ENCODE peak calls at places on chromosomes 16 and 17, in nine cellular contexts. V is iris pigment epithelial cell, R is LoVo, E is NCI-H345, L is EL, U is cardiac fibroblast, F is T-cell, P is IMR-90, O is COLO829. Z is an unnamed sample.

GRCh38 chr17:6343191-6343590 is 91.7 kb downstream of the AIPL1 start:
- DNase-seq in V (no peak), P (no peak), U (no peak), E (no peak), O (no peak), R (no peak), F (no peak), L (no peak), Z (no peak)

GRCh38 chr17:43905400-43905984 is 1.8 kb downstream of the MPP2 start:
- DNase-seq in E (peak), U (no peak), O (no peak), L (no peak), V (no peak), R (no peak), F (no peak), P (no peak), Z (no peak)

GRCh38 chr17:40560592-40561293 is 4.5 kb downstream of the CCR7 start:
- DNase-seq in P (peak), F (peak), O (no peak), U (peak), V (peak), R (no peak), L (peak), E (no peak), Z (peak)

GRCh38 chr17:52724578-52724977 is 566.1 kb upstream of the CA10 start:
- DNase-seq in E (no peak), F (no peak), P (no peak), V (no peak), O (no peak), U (no peak), L (no peak), R (no peak), Z (no peak)

GRCh38 chr17:79047291-79047920 is 23.4 kb downstream of the C1QTNF1 start:
- DNase-seq in L (no peak), O (no peak), U (no peak), R (no peak), P (no peak), F (no peak), V (no peak), E (no peak), Z (no peak)

GRCh38 chr17:8490256-8491023 is 54.8 kb downstream of the NDEL1 start:
- DNase-seq in E (no peak), U (no peak), O (no peak), F (no peak), V (no peak), R (no peak), P (no peak), L (no peak), Z (no peak)

GRCh38 chr16:72189865-72190371 is 18.0 kb upstream of the PMFBP1 start:
- DNase-seq in O (peak), P (peak), U (peak), R (peak), E (no peak), V (peak), F (no peak), L (peak), Z (peak)

GRCh38 chr16:10838611-10839270 is 20.1 kb upstream of the TVP23A start:
- DNase-seq in V (no peak), R (no peak), E (no peak), L (no peak), O (no peak), F (no peak), U (no peak), P (no peak), Z (no peak)

GRCh38 chr17:19237389-19238166 is 412 bp downstream of the EPN2 start:
- DNase-seq in P (no peak), F (peak), E (no peak), L (peak), R (no peak), O (no peak), U (no peak), V (no peak), Z (peak)

GRCh38 chr17:76026714-76027158 is 370 bp downstream of the EVPL start:
- DNase-seq in L (no peak), F (no peak), E (no peak), R (no peak), P (no peak), O (no peak), U (no peak), V (no peak), Z (no peak)

GRCh38 chr16:70454221-70455034 is at the start of gene FCSK:
- DNase-seq in P (peak), E (peak), U (peak), L (peak), R (peak), O (peak), V (peak), F (peak), Z (peak)

GRCh38 chr17:60622961-60623360 is 23.0 kb downstream of the PPM1D start:
- DNase-seq in O (no peak), P (no peak), R (no peak), U (no peak), E (no peak), V (no peak), F (no peak), L (no peak), Z (no peak)

GRCh38 chr16:69555867-69556266 is 9.9 kb upstream of the NFAT5 start:
- DNase-seq in R (no peak), E (no peak), L (no peak), P (no peak), U (no peak), V (no peak), F (no peak), O (no peak), Z (no peak)

GRCh38 chr17:74987909-74988711 is 678 bp downstream of the CDR2L start:
- DNase-seq in L (peak), O (no peak), F (no peak), E (peak), P (peak), R (peak), U (peak), V (peak), Z (peak)

GRCh38 chr16:57606847-57607501 is 21.5 kb upstream of the ADGRG1 start:
- DNase-seq in L (no peak), P (no peak), R (no peak), O (no peak), E (no peak), V (no peak), U (no peak), F (no peak), Z (no peak)

GRCh38 chr17:70040336-70040735 is 34.7 kb upstream of the KCNJ16 start:
- DNase-seq in O (no peak), U (peak), V (peak), F (no peak), P (peak), E (no peak), R (no peak), L (peak), Z (no peak)

GRCh38 chr17:57597531-57598453 is 147.3 kb downstream of the CCDC182 start:
- DNase-seq in U (peak), E (peak), P (peak), V (peak), O (peak), L (peak), F (peak), R (peak), Z (peak)

GRCh38 chr17:67544364-67544763 is 167.3 kb downstream of the PITPNC1 start:
- DNase-seq in R (no peak), O (no peak), F (no peak), P (no peak), E (no peak), U (no peak), L (no peak), V (no peak), Z (no peak)

GRCh38 chr16:24781256-24781655 is 51.8 kb downstream of the TNRC6A start:
- DNase-seq in R (no peak), P (no peak), L (no peak), U (no peak), F (no peak), V (no peak), O (no peak), E (no peak), Z (no peak)

GRCh38 chr16:80189481-80190163 is 351.2 kb upstream of the DYNLRB2 start:
- DNase-seq in F (no peak), R (no peak), O (no peak), U (no peak), V (no peak), P (no peak), E (no peak), L (no peak), Z (no peak)

GRCh38 chr17:59154335-59154720 is 658 bp downstream of the SKA2 start:
- DNase-seq in L (peak), V (peak), F (peak), R (peak), U (peak), P (peak), O (no peak), E (peak), Z (peak)

GRCh38 chr17:75313941-75314550 is 24.8 kb upstream of the SLC25A19 start:
- DNase-seq in R (no peak), L (peak), U (peak), P (peak), O (no peak), F (no peak), V (peak), E (no peak), Z (no peak)

GRCh38 chr16:26649646-26650045 is 417.1 kb upstream of the C16orf82 start:
- DNase-seq in E (no peak), P (no peak), U (no peak), R (no peak), O (no peak), V (no peak), L (no peak), F (no peak), Z (no peak)

GRCh38 chr17:68497885-68498319 is 14.3 kb upstream of the PRKAR1A start:
- DNase-seq in R (no peak), U (no peak), E (no peak), L (no peak), P (no peak), O (no peak), F (no peak), V (no peak), Z (no peak)

GRCh38 chr17:33023790-33024189 is 32.1 kb downstream of the SPACA3 start:
- DNase-seq in U (no peak), L (no peak), E (no peak), F (no peak), R (no peak), P (no peak), V (no peak), O (no peak), Z (no peak)

GRCh38 chr17:43984521-43984920 is 19.9 kb upstream of the NAGS start:
- DNase-seq in V (no peak), U (no peak), P (no peak), L (no peak), R (no peak), O (no peak), F (no peak), E (no peak), Z (no peak)

GRCh38 chr17:73575470-73576235 is 68.6 kb downstream of the SDK2 start:
- DNase-seq in V (no peak), R (no peak), E (no peak), L (no peak), P (no peak), F (no peak), U (no peak), O (no peak), Z (no peak)

GRCh38 chr17:1491406-1492248 is 859 bp downstream of the MYO1C start:
- DNase-seq in U (peak), O (no peak), F (no peak), L (peak), P (no peak), E (peak), V (peak), R (peak), Z (peak)

GRCh38 chr17:28511858-28512461 is 5.8 kb downstream of the FOXN1 start:
- DNase-seq in P (no peak), F (no peak), R (no peak), V (no peak), U (no peak), L (no peak), O (no peak), E (no peak), Z (no peak)

GRCh38 chr17:38605852-38606645 is at the start of gene SRCIN1:
- DNase-seq in F (peak), E (peak), U (no peak), P (peak), O (peak), L (peak), R (peak), V (no peak), Z (peak)

GRCh38 chr16:71364306-71364705 is 5.8 kb downstream of the CALB2 start:
- DNase-seq in U (no peak), O (no peak), F (no peak), V (no peak), P (no peak), E (no peak), R (no peak), L (no peak), Z (no peak)

GRCh38 chr16:30692381-30693074 is 6.4 kb upstream of the SRCAP start:
- DNase-seq in O (no peak), P (no peak), R (no peak), E (no peak), V (no peak), U (no peak), L (no peak), F (no peak), Z (no peak)

GRCh38 chr17:379531-380200 is 27.1 kb upstream of the RPH3AL start:
- DNase-seq in F (no peak), V (no peak), O (no peak), U (no peak), L (no peak), R (no peak), P (no peak), E (no peak), Z (no peak)

GRCh38 chr17:32928527-32929287 is 754 bp downstream of the TMEM98 start:
- DNase-seq in V (peak), L (peak), R (no peak), U (peak), F (no peak), E (no peak), P (peak), O (no peak), Z (no peak)

GRCh38 chr17:71975998-71976649 is 144.7 kb upstream of the SOX9 start:
- DNase-seq in F (no peak), E (no peak), U (peak), L (peak), R (peak), P (peak), V (peak), O (peak), Z (peak)

GRCh38 chr17:76726766-76727718 is at the start of gene METTL23:
- DNase-seq in E (peak), V (peak), U (peak), F (peak), L (peak), O (peak), R (peak), P (peak), Z (peak)

GRCh38 chr16:15518412-15519351 is 84.3 kb downstream of the BMERB1 start:
- DNase-seq in V (peak), P (peak), R (no peak), U (peak), E (no peak), O (no peak), F (no peak), L (peak), Z (no peak)

GRCh38 chr16:87541004-87541881 is 48.4 kb upstream of the ZCCHC14 start:
- DNase-seq in O (no peak), R (no peak), E (peak), L (peak), P (peak), V (peak), U (peak), F (no peak), Z (no peak)

Z was measured in Calu3.